ENCODE peak calls at places on chromosomes 12 and 14, in six cellular contexts. One of them, this sample, is unnamed.

GRCh38 chr14:102079700-102079979 is 7.2 kb downstream of the HSP90AA1 start:
- DNase-seq in A673: no peak
- DNase-seq in heart left ventricle: no peak
- DNase-seq in GM06990: no peak
- DNase-seq in mesothelial cell of epicardium: no peak
- DNase-seq in HCT116: no peak
- DNase-seq in this sample: no peak

GRCh38 chr14:87002831-87003230 is 990.2 kb downstream of the GALC start:
- DNase-seq in A673: peak
- DNase-seq in heart left ventricle: no peak
- DNase-seq in GM06990: no peak
- DNase-seq in mesothelial cell of epicardium: no peak
- DNase-seq in HCT116: no peak
- DNase-seq in this sample: no peak

GRCh38 chr14:67510121-67510520 is 21.6 kb upstream of the TMEM229B start:
- DNase-seq in A673: no peak
- DNase-seq in heart left ventricle: no peak
- DNase-seq in GM06990: no peak
- DNase-seq in mesothelial cell of epicardium: no peak
- DNase-seq in HCT116: no peak
- DNase-seq in this sample: no peak

GRCh38 chr14:75430106-75430505 is 2.3 kb downstream of the JDP2 start:
- DNase-seq in A673: no peak
- DNase-seq in heart left ventricle: peak
- DNase-seq in GM06990: no peak
- DNase-seq in mesothelial cell of epicardium: no peak
- DNase-seq in HCT116: no peak
- DNase-seq in this sample: no peak

GRCh38 chr12:52321433-52321832 is 235 bp upstream of the KRT83 start:
- DNase-seq in A673: no peak
- DNase-seq in heart left ventricle: no peak
- DNase-seq in GM06990: no peak
- DNase-seq in mesothelial cell of epicardium: no peak
- DNase-seq in HCT116: no peak
- DNase-seq in this sample: no peak

GRCh38 chr12:103852498-103852992 is 11.5 kb upstream of the NT5DC3 start:
- DNase-seq in A673: no peak
- DNase-seq in heart left ventricle: no peak
- DNase-seq in GM06990: no peak
- DNase-seq in mesothelial cell of epicardium: no peak
- DNase-seq in HCT116: no peak
- DNase-seq in this sample: no peak

GRCh38 chr12:113802000-113802749 is 163.9 kb downstream of the RBM19 start:
- DNase-seq in A673: no peak
- DNase-seq in heart left ventricle: no peak
- DNase-seq in GM06990: no peak
- DNase-seq in mesothelial cell of epicardium: no peak
- DNase-seq in HCT116: no peak
- DNase-seq in this sample: no peak

GRCh38 chr12:47850153-47851084 is 30.7 kb upstream of the HDAC7 start:
- DNase-seq in A673: no peak
- DNase-seq in heart left ventricle: no peak
- DNase-seq in GM06990: no peak
- DNase-seq in mesothelial cell of epicardium: no peak
- DNase-seq in HCT116: no peak
- DNase-seq in this sample: no peak

GRCh38 chr14:22319526-22320352 is 269.3 kb downstream of the DAD1 start:
- DNase-seq in A673: peak
- DNase-seq in heart left ventricle: peak
- DNase-seq in GM06990: no peak
- DNase-seq in mesothelial cell of epicardium: no peak
- DNase-seq in HCT116: peak
- DNase-seq in this sample: no peak

GRCh38 chr12:1047898-1048660 is 57.1 kb downstream of the ERC1 start:
- DNase-seq in A673: peak
- DNase-seq in heart left ventricle: no peak
- DNase-seq in GM06990: no peak
- DNase-seq in mesothelial cell of epicardium: no peak
- DNase-seq in HCT116: no peak
- DNase-seq in this sample: no peak

GRCh38 chr12:54215990-54216579 is 27.3 kb upstream of the SMUG1 start:
- DNase-seq in A673: no peak
- DNase-seq in heart left ventricle: peak
- DNase-seq in GM06990: peak
- DNase-seq in mesothelial cell of epicardium: no peak
- DNase-seq in HCT116: no peak
- DNase-seq in this sample: no peak

GRCh38 chr12:130115646-130116045 is 46.6 kb upstream of the FZD10 start:
- DNase-seq in A673: no peak
- DNase-seq in heart left ventricle: no peak
- DNase-seq in GM06990: no peak
- DNase-seq in mesothelial cell of epicardium: no peak
- DNase-seq in HCT116: no peak
- DNase-seq in this sample: no peak

GRCh38 chr12:39541471-39541870 is 78.1 kb downstream of the ABCD2 start:
- DNase-seq in A673: no peak
- DNase-seq in heart left ventricle: no peak
- DNase-seq in GM06990: no peak
- DNase-seq in mesothelial cell of epicardium: no peak
- DNase-seq in HCT116: no peak
- DNase-seq in this sample: no peak

GRCh38 chr14:105275267-105275946 is 25.4 kb downstream of the BRF1 start:
- DNase-seq in A673: no peak
- DNase-seq in heart left ventricle: no peak
- DNase-seq in GM06990: no peak
- DNase-seq in mesothelial cell of epicardium: no peak
- DNase-seq in HCT116: no peak
- DNase-seq in this sample: no peak

GRCh38 chr14:32713856-32714255 is 224.8 kb upstream of the NPAS3 start:
- DNase-seq in A673: peak
- DNase-seq in heart left ventricle: no peak
- DNase-seq in GM06990: no peak
- DNase-seq in mesothelial cell of epicardium: no peak
- DNase-seq in HCT116: no peak
- DNase-seq in this sample: no peak

GRCh38 chr12:114668151-114668891 is 15.7 kb downstream of the TBX3 start:
- DNase-seq in A673: peak
- DNase-seq in heart left ventricle: peak
- DNase-seq in GM06990: no peak
- DNase-seq in mesothelial cell of epicardium: peak
- DNase-seq in HCT116: peak
- DNase-seq in this sample: no peak

GRCh38 chr14:71380271-71380670 is 473.0 kb downstream of the PCNX1 start:
- DNase-seq in A673: peak
- DNase-seq in heart left ventricle: no peak
- DNase-seq in GM06990: no peak
- DNase-seq in mesothelial cell of epicardium: no peak
- DNase-seq in HCT116: no peak
- DNase-seq in this sample: no peak

GRCh38 chr12:120654656-120655055 is 14.2 kb downstream of the CABP1 start:
- DNase-seq in A673: no peak
- DNase-seq in heart left ventricle: peak
- DNase-seq in GM06990: no peak
- DNase-seq in mesothelial cell of epicardium: no peak
- DNase-seq in HCT116: no peak
- DNase-seq in this sample: no peak

GRCh38 chr14:77799863-77800730 is at the start of gene ADCK1:
- DNase-seq in A673: peak
- DNase-seq in heart left ventricle: peak
- DNase-seq in GM06990: peak
- DNase-seq in mesothelial cell of epicardium: peak
- DNase-seq in HCT116: peak
- DNase-seq in this sample: peak
- TF ChIP-seq CTCF in A673: no peak
- TF ChIP-seq CTCF in heart left ventricle: peak
- TF ChIP-seq CTCF in GM06990: peak
- TF ChIP-seq CTCF in mesothelial cell of epicardium: no peak
- TF ChIP-seq CTCF in HCT116: peak
- TF ChIP-seq CTCF in this sample: peak

GRCh38 chr12:94254270-94254669 is 105.9 kb downstream of the PLXNC1 start:
- DNase-seq in A673: no peak
- DNase-seq in heart left ventricle: no peak
- DNase-seq in GM06990: no peak
- DNase-seq in mesothelial cell of epicardium: no peak
- DNase-seq in HCT116: no peak
- DNase-seq in this sample: no peak
- TF ChIP-seq CTCF in A673: no peak
- TF ChIP-seq CTCF in heart left ventricle: no peak
- TF ChIP-seq CTCF in GM06990: no peak
- TF ChIP-seq CTCF in mesothelial cell of epicardium: no peak
- TF ChIP-seq CTCF in HCT116: no peak
- TF ChIP-seq CTCF in this sample: no peak

DNA sequence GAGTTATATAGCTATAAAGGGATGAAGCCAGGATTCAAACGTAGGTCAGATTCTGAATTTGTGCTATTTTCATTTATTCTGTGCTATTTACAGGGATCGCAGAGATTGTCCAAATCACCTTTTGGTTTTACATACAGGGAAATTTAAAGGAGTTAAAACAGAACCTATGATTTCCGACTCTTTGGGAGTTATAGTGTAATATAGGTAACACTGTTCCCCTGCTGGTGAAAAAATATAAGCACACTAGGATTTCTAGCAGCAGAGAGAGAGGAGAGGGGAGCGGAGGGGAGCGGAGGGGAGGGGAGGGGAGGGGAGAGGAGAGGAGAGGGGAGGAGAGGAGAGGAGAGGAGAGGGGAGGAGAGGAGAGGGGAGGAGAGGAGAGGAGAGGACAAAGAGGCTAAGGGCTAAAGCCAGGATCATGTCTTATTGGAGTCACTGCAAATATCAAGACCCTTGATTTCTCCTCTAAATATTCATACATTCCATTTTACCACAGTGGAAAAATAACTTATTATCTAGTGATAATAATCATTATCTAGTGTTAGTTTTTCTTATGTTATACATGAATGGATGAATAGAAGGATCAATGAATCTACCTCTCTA is 46.2 kb upstream of the KCNH5 start:
- DNase-seq in A673: no peak
- DNase-seq in heart left ventricle: no peak
- DNase-seq in GM06990: no peak
- DNase-seq in mesothelial cell of epicardium: no peak
- DNase-seq in HCT116: no peak
- DNase-seq in this sample: no peak
- TF ChIP-seq CTCF in A673: no peak
- TF ChIP-seq CTCF in heart left ventricle: no peak
- TF ChIP-seq CTCF in GM06990: peak
- TF ChIP-seq CTCF in mesothelial cell of epicardium: peak
- TF ChIP-seq CTCF in HCT116: no peak
- TF ChIP-seq CTCF in this sample: no peak

GRCh38 chr14:72595152-72595551 is 298.7 kb downstream of the DPF3 start:
- DNase-seq in A673: no peak
- DNase-seq in heart left ventricle: no peak
- DNase-seq in GM06990: no peak
- DNase-seq in mesothelial cell of epicardium: no peak
- DNase-seq in HCT116: no peak
- DNase-seq in this sample: no peak

GRCh38 chr14:72599579-72600470 is 294.1 kb downstream of the DPF3 start:
- DNase-seq in A673: no peak
- DNase-seq in heart left ventricle: no peak
- DNase-seq in GM06990: no peak
- DNase-seq in mesothelial cell of epicardium: no peak
- DNase-seq in HCT116: no peak
- DNase-seq in this sample: no peak

GRCh38 chr14:72598328-72598727 is 295.6 kb downstream of the DPF3 start:
- DNase-seq in A673: no peak
- DNase-seq in heart left ventricle: no peak
- DNase-seq in GM06990: peak
- DNase-seq in mesothelial cell of epicardium: no peak
- DNase-seq in HCT116: no peak
- DNase-seq in this sample: no peak

GRCh38 chr14:72600551-72601330 is 293.2 kb downstream of the DPF3 start:
- DNase-seq in A673: no peak
- DNase-seq in heart left ventricle: no peak
- DNase-seq in GM06990: no peak
- DNase-seq in mesothelial cell of epicardium: no peak
- DNase-seq in HCT116: no peak
- DNase-seq in this sample: no peak

DNA sequence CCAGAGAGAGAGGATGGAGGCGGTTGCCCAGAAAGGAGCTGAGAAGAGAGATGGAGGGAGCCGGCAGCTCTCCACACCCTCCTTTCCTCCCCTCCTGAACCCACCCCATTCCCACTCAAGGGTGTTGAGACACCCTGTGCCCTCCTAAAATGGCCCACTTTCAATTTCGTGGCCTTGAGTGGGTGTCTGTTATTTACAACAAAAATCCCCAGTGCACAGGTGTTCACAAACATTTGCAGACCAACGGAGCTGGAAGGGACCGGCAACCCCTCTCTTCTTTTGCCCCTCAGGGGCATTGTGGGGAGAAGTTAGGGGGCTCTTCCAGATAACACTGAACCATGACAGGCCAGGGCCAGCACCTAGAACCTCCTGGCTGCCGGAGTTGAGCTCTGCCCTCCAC is 296.1 kb downstream of the DPF3 start:
- DNase-seq in A673: no peak
- DNase-seq in heart left ventricle: no peak
- DNase-seq in GM06990: no peak
- DNase-seq in mesothelial cell of epicardium: no peak
- DNase-seq in HCT116: no peak
- DNase-seq in this sample: no peak
- TF ChIP-seq CTCF in A673: no peak
- TF ChIP-seq CTCF in heart left ventricle: no peak
- TF ChIP-seq CTCF in GM06990: no peak
- TF ChIP-seq CTCF in mesothelial cell of epicardium: no peak
- TF ChIP-seq CTCF in HCT116: no peak
- TF ChIP-seq CTCF in this sample: no peak

DNA sequence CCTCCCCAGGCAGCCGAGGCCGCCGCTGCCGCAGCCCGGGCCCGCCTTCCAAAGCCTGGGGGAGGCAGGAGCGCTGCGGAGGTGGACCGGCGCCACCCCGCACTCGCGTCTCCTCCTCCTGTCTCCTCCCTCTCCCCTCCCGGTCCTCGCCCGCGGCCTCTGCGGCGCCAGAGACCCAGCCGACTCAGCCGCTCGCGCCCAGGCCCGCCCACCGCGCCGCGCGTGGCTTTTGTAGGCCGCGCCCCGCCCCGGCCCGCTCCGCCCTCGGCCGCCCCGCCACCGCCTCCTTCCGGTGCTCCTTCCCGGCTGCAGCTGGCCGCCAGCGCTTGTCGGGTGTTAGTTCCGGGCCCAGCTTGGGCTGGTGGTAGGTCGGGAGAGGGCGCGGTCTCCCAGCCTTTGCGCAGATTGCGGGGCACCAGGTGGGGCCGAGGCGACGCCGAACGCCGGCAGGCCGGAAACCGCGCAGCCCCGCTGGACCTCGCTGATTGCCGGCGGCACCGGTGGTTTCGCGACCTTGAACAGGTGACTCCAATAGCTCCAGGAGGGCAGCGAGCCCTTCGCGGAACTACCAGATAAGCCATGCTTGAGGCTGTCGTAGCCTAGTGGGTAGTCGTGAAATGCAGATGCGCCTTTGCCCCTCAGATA is at the start of gene CAPRIN2:
- DNase-seq in A673: peak
- DNase-seq in heart left ventricle: peak
- DNase-seq in GM06990: peak
- DNase-seq in mesothelial cell of epicardium: peak
- DNase-seq in HCT116: peak
- DNase-seq in this sample: peak
- TF ChIP-seq CTCF in A673: peak
- TF ChIP-seq CTCF in heart left ventricle: peak
- TF ChIP-seq CTCF in GM06990: peak
- TF ChIP-seq CTCF in mesothelial cell of epicardium: no peak
- TF ChIP-seq CTCF in HCT116: peak
- TF ChIP-seq CTCF in this sample: no peak